ENCODE peak calls at places on chromosomes 5 and 9, in nine cellular contexts. V is CD4-positive, CD25-positive, alpha-beta regulatory T cell; N is IMR-90; G is suprapubic skin; K is brain microvascular endothelial cell; R is gastrocnemius medialis; I is CD8-positive, alpha-beta memory T cell; J is foreskin fibroblast; Z is testis. W is an unnamed sample.

GRCh38 chr9:128945798-128946501 is 1.5 kb downstream of the DOLK start:
- DNase-seq in V (no peak), N (no peak), G (peak; percentile 72), K (no peak), R (no peak), I (no peak), J (no peak), Z (no peak), W (no peak)

GRCh38 chr5:80408475-80408875 is 611 bp downstream of the ZFYVE16 start:
- DNase-seq in V (no peak), N (peak; percentile 38), G (peak; percentile 85), K (peak; percentile 30), R (peak; percentile 15), I (peak; percentile 53), J (peak; percentile 32), Z (peak; percentile 70), W (no peak)

GRCh38 chr9:137436761-137437600 is 4.2 kb downstream of the ENTPD8 start:
- DNase-seq in V (no peak), N (no peak), G (no peak), K (no peak), R (no peak), I (no peak), J (no peak), Z (no peak), W (no peak)

GRCh38 chr5:2695200-2695891 is 56.1 kb downstream of the IRX2 start:
- DNase-seq in V (no peak), N (no peak), G (no peak), K (no peak), R (no peak), I (no peak), J (no peak), Z (no peak), W (peak; percentile 63)

GRCh38 chr9:90940280-90940679 is 138.7 kb downstream of the SYK start:
- DNase-seq in V (no peak), N (no peak), G (no peak), K (no peak), R (no peak), I (no peak), J (no peak), Z (no peak), W (no peak)

GRCh38 chr5:96031180-96031579 is 69.5 kb upstream of the ELL2 start:
- DNase-seq in V (no peak), N (no peak), G (no peak), K (no peak), R (no peak), I (no peak), J (no peak), Z (no peak), W (no peak)

GRCh38 chr5:147711019-147711418 is 71.5 kb downstream of the JAKMIP2 start:
- DNase-seq in V (no peak), N (no peak), G (no peak), K (no peak), R (no peak), I (no peak), J (no peak), Z (no peak), W (no peak)

GRCh38 chr5:63962345-63962744 is at the start of gene HTR1A:
- DNase-seq in V (no peak), N (no peak), G (no peak), K (no peak), R (no peak), I (no peak), J (no peak), Z (no peak), W (no peak)

GRCh38 chr5:67004730-67005350 is 191.8 kb downstream of the CD180 start:
- DNase-seq in V (no peak), N (no peak), G (no peak), K (no peak), R (no peak), I (peak; percentile 11), J (no peak), Z (no peak), W (no peak)

GRCh38 chr5:177339107-177339638 is 12.3 kb downstream of the LMAN2 start:
- DNase-seq in V (no peak), N (no peak), G (no peak), K (no peak), R (no peak), I (no peak), J (no peak), Z (no peak), W (no peak)

GRCh38 chr5:451587-452458 is 8.8 kb downstream of the EXOC3 start:
- DNase-seq in V (no peak), N (no peak), G (no peak), K (no peak), R (no peak), I (no peak), J (no peak), Z (no peak), W (no peak)
- H3K4me3 ChIP-seq in V (no peak overlapping the region), N (no peak overlapping the region), G (no peak overlapping the region), K (no peak overlapping the region), R (no peak overlapping the region), I (no peak overlapping the region), J (no peak overlapping the region), Z (no peak overlapping the region), W (no peak overlapping the region)

DNA sequence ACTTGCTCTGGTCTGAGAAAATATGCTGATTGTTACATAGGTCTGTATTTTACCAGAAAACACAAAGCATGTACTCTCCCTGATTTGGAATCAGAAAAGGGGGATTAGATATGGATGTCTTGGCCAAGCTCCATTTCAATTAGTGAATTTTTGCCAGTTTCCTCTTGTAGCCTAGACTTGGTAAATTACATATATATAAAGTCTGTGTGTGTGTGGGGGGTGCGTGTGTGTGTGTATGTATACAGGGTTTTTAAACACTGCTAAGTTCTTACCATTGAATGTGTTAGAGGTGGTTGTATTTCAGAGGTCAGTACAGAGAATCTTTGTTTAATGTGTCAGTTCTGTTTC is 4.9 kb downstream of the VCAN start:
- DNase-seq in V (no peak), N (no peak), G (no peak), K (no peak), R (no peak), I (no peak), J (no peak), Z (no peak), W (no peak)
- H3K4me3 ChIP-seq in V (no peak overlapping the region), N (no peak overlapping the region), G (no peak overlapping the region), K (peak overlapping the region; percentile 96), R (no peak overlapping the region), I (no peak overlapping the region), J (no peak overlapping the region), Z (no peak overlapping the region), W (no peak overlapping the region)

GRCh38 chr5:126000533-126000932 is 422.7 kb upstream of the GRAMD2B start:
- DNase-seq in V (no peak), N (no peak), G (no peak), K (no peak), R (no peak), I (no peak), J (no peak), Z (no peak), W (peak; percentile 27)

GRCh38 chr5:126007841-126008240 is 415.4 kb upstream of the GRAMD2B start:
- DNase-seq in V (no peak), N (peak; percentile 78), G (no peak), K (peak; percentile 28), R (no peak), I (no peak), J (peak; percentile 39), Z (no peak), W (peak; percentile 63)

GRCh38 chr5:126003309-126003708 is 419.9 kb upstream of the GRAMD2B start:
- DNase-seq in V (no peak), N (peak; percentile 83), G (no peak), K (peak; percentile 89), R (no peak), I (no peak), J (peak; percentile 78), Z (peak; percentile 63), W (peak; percentile 98)

GRCh38 chr5:126004636-126005035 is 418.6 kb upstream of the GRAMD2B start:
- DNase-seq in V (no peak), N (no peak), G (no peak), K (no peak), R (no peak), I (no peak), J (no peak), Z (no peak), W (no peak)

GRCh38 chr5:126002222-126002897 is 420.8 kb upstream of the GRAMD2B start:
- DNase-seq in V (no peak), N (peak; percentile 85), G (no peak), K (peak; percentile 90), R (peak; percentile 33), I (no peak), J (peak; percentile 88), Z (peak; percentile 69), W (peak; percentile 99)
- H3K4me3 ChIP-seq in V (no peak overlapping the region), N (no peak overlapping the region), G (no peak overlapping the region), K (no peak overlapping the region), R (no peak overlapping the region), I (no peak overlapping the region), J (no peak overlapping the region), Z (no peak overlapping the region), W (no peak overlapping the region)

GRCh38 chr9:134811673-134812668 is 68.6 kb upstream of the FCN2 start:
- DNase-seq in V (no peak), N (peak; percentile 96), G (no peak), K (peak; percentile 37), R (no peak), I (no peak), J (peak; percentile 72), Z (no peak), W (peak; percentile 80)
- H3K4me3 ChIP-seq in V (no peak overlapping the region), N (no peak overlapping the region), G (no peak overlapping the region), K (no peak overlapping the region), R (no peak overlapping the region), I (no peak overlapping the region), J (no peak overlapping the region), Z (no peak overlapping the region), W (no peak overlapping the region)

GRCh38 chr9:122220673-122221222 is 8.0 kb downstream of the LHX6 start:
- DNase-seq in V (no peak), N (no peak), G (no peak), K (no peak), R (no peak), I (no peak), J (no peak), Z (no peak), W (no peak)
- H3K4me3 ChIP-seq in V (no peak overlapping the region), N (no peak overlapping the region), G (no peak overlapping the region), K (no peak overlapping the region), R (no peak overlapping the region), I (no peak overlapping the region), J (no peak overlapping the region), Z (no peak overlapping the region), W (no peak overlapping the region)

W was measured in astrocyte of the spinal cord.